ENCODE peak calls at places on chromosomes 5 and 9, in nine cellular contexts. One of them, this sample, is unnamed.
A peak's percentile ranks its signal among the peaks of the same experiment; 100 is the strongest.

GRCh38 chr5:116814656-116815055 is 240.0 kb upstream of the SEMA6A start:
- DNase-seq in amniotic stem cell: no peak
- DNase-seq in CD4-positive, alpha-beta memory T cell: no peak
- DNase-seq in kidney epithelial cell: no peak
- DNase-seq in activated CD8-positive, alpha-beta T cell treated with anti-CD3 and anti-CD28 coated beads for 36 hours: no peak
- DNase-seq in stimulated activated CD4-positive, alpha-beta T cell treated with anti-CD3 and anti-CD28 coated beads, TNF-alpha, amount 100 ng/mL, for 1 hour: no peak
- DNase-seq in effector memory CD4-positive, alpha-beta T cell: no peak
- DNase-seq in HEK293T: no peak
- DNase-seq in NCI-H2081: no peak
- DNase-seq in this sample: no peak

GRCh38 chr9:36102742-36103495 is 33.6 kb upstream of the GLIPR2 start:
- DNase-seq in kidney epithelial cell: peak; percentile 42
- DNase-seq in amniotic stem cell: no peak
- DNase-seq in effector memory CD4-positive, alpha-beta T cell: peak; percentile 66
- DNase-seq in activated CD8-positive, alpha-beta T cell treated with anti-CD3 and anti-CD28 coated beads for 36 hours: peak; percentile 92
- DNase-seq in stimulated activated CD4-positive, alpha-beta T cell treated with anti-CD3 and anti-CD28 coated beads, TNF-alpha, amount 100 ng/mL, for 1 hour: peak; percentile 82
- DNase-seq in HEK293T: peak; percentile 73
- DNase-seq in NCI-H2081: peak; percentile 77
- DNase-seq in CD4-positive, alpha-beta memory T cell: peak; percentile 82
- DNase-seq in this sample: peak; percentile 81

GRCh38 chr9:129164246-129164930 is 13.7 kb downstream of the IER5L start:
- DNase-seq in stimulated activated CD4-positive, alpha-beta T cell treated with anti-CD3 and anti-CD28 coated beads, TNF-alpha, amount 100 ng/mL, for 1 hour: no peak
- DNase-seq in CD4-positive, alpha-beta memory T cell: no peak
- DNase-seq in kidney epithelial cell: no peak
- DNase-seq in activated CD8-positive, alpha-beta T cell treated with anti-CD3 and anti-CD28 coated beads for 36 hours: no peak
- DNase-seq in NCI-H2081: no peak
- DNase-seq in amniotic stem cell: no peak
- DNase-seq in HEK293T: no peak
- DNase-seq in effector memory CD4-positive, alpha-beta T cell: no peak
- DNase-seq in this sample: no peak

GRCh38 chr5:75656311-75657003 is 45.2 kb downstream of the ANKDD1B start:
- DNase-seq in stimulated activated CD4-positive, alpha-beta T cell treated with anti-CD3 and anti-CD28 coated beads, TNF-alpha, amount 100 ng/mL, for 1 hour: no peak
- DNase-seq in activated CD8-positive, alpha-beta T cell treated with anti-CD3 and anti-CD28 coated beads for 36 hours: no peak
- DNase-seq in kidney epithelial cell: no peak
- DNase-seq in NCI-H2081: no peak
- DNase-seq in HEK293T: peak; percentile 26
- DNase-seq in CD4-positive, alpha-beta memory T cell: no peak
- DNase-seq in amniotic stem cell: no peak
- DNase-seq in effector memory CD4-positive, alpha-beta T cell: no peak
- DNase-seq in this sample: no peak

GRCh38 chr5:53167836-53168235 is 58.3 kb upstream of the MOCS2 start:
- DNase-seq in amniotic stem cell: no peak
- DNase-seq in stimulated activated CD4-positive, alpha-beta T cell treated with anti-CD3 and anti-CD28 coated beads, TNF-alpha, amount 100 ng/mL, for 1 hour: no peak
- DNase-seq in CD4-positive, alpha-beta memory T cell: no peak
- DNase-seq in effector memory CD4-positive, alpha-beta T cell: no peak
- DNase-seq in activated CD8-positive, alpha-beta T cell treated with anti-CD3 and anti-CD28 coated beads for 36 hours: no peak
- DNase-seq in NCI-H2081: no peak
- DNase-seq in kidney epithelial cell: no peak
- DNase-seq in HEK293T: no peak
- DNase-seq in this sample: no peak

GRCh38 chr5:36730537-36731216 is 124.3 kb downstream of the SLC1A3 start:
- DNase-seq in stimulated activated CD4-positive, alpha-beta T cell treated with anti-CD3 and anti-CD28 coated beads, TNF-alpha, amount 100 ng/mL, for 1 hour: no peak
- DNase-seq in activated CD8-positive, alpha-beta T cell treated with anti-CD3 and anti-CD28 coated beads for 36 hours: no peak
- DNase-seq in NCI-H2081: peak; percentile 75
- DNase-seq in amniotic stem cell: no peak
- DNase-seq in HEK293T: no peak
- DNase-seq in CD4-positive, alpha-beta memory T cell: no peak
- DNase-seq in kidney epithelial cell: no peak
- DNase-seq in effector memory CD4-positive, alpha-beta T cell: no peak
- DNase-seq in this sample: no peak

GRCh38 chr5:73445708-73446630 is 2.6 kb downstream of the FOXD1 start:
- DNase-seq in CD4-positive, alpha-beta memory T cell: no peak
- DNase-seq in NCI-H2081: no peak
- DNase-seq in effector memory CD4-positive, alpha-beta T cell: no peak
- DNase-seq in kidney epithelial cell: no peak
- DNase-seq in activated CD8-positive, alpha-beta T cell treated with anti-CD3 and anti-CD28 coated beads for 36 hours: no peak
- DNase-seq in amniotic stem cell: no peak
- DNase-seq in HEK293T: no peak
- DNase-seq in stimulated activated CD4-positive, alpha-beta T cell treated with anti-CD3 and anti-CD28 coated beads, TNF-alpha, amount 100 ng/mL, for 1 hour: no peak
- DNase-seq in this sample: no peak

GRCh38 chr9:12497790-12498189 is 195.4 kb upstream of the TYRP1 start:
- DNase-seq in stimulated activated CD4-positive, alpha-beta T cell treated with anti-CD3 and anti-CD28 coated beads, TNF-alpha, amount 100 ng/mL, for 1 hour: no peak
- DNase-seq in kidney epithelial cell: no peak
- DNase-seq in HEK293T: no peak
- DNase-seq in CD4-positive, alpha-beta memory T cell: no peak
- DNase-seq in amniotic stem cell: no peak
- DNase-seq in NCI-H2081: no peak
- DNase-seq in activated CD8-positive, alpha-beta T cell treated with anti-CD3 and anti-CD28 coated beads for 36 hours: no peak
- DNase-seq in effector memory CD4-positive, alpha-beta T cell: no peak
- DNase-seq in this sample: no peak

GRCh38 chr9:130239741-130240241 is 25.8 kb upstream of the HMCN2 start:
- DNase-seq in activated CD8-positive, alpha-beta T cell treated with anti-CD3 and anti-CD28 coated beads for 36 hours: peak; percentile 83
- DNase-seq in CD4-positive, alpha-beta memory T cell: no peak
- DNase-seq in HEK293T: no peak
- DNase-seq in stimulated activated CD4-positive, alpha-beta T cell treated with anti-CD3 and anti-CD28 coated beads, TNF-alpha, amount 100 ng/mL, for 1 hour: no peak
- DNase-seq in NCI-H2081: no peak
- DNase-seq in amniotic stem cell: no peak
- DNase-seq in effector memory CD4-positive, alpha-beta T cell: no peak
- DNase-seq in kidney epithelial cell: peak; percentile 53
- DNase-seq in this sample: no peak

This sample was measured in anterior cingulate cortex.